ENCODE peak calls at places on chromosomes 3 and 15, in ten cellular contexts. E is heart left ventricle; P is ascending aorta; G is tibial nerve; I is colonic mucosa; K is Peyer's patch; O is CD4-positive, CD25-positive, alpha-beta regulatory T cell; B is transverse colon; Y is coronary artery; J is dorsolateral prefrontal cortex. U is an unnamed sample.

GRCh38 chr15:40343512-40343911 is 2.8 kb upstream of the CCDC9B start:
- DNase-seq in J (no peak), P (peak; percentile 89), I (no peak), O (no peak), Y (no peak), G (no peak), K (no peak), B (no peak), E (peak; percentile 69), U (no peak)

GRCh38 chr15:64070965-64071851 is 22.4 kb downstream of the CIAO2A start:
- DNase-seq in I (peak; percentile 64), G (peak; percentile 33), B (peak; percentile 47), Y (peak; percentile 78), J (no peak), O (no peak), K (peak; percentile 60), P (peak; percentile 78), E (peak; percentile 38), U (no peak)

GRCh38 chr3:13932578-13933295 is 52.9 kb upstream of the WNT7A start:
- DNase-seq in J (no peak), E (no peak), P (no peak), Y (peak; percentile 58), B (no peak), I (no peak), G (no peak), O (no peak), K (no peak), U (no peak)

GRCh38 chr3:47475029-47475569 is 642 bp downstream of the SCAP start:
- DNase-seq in E (no peak), J (peak; percentile 18), Y (peak; percentile 75), K (no peak), G (no peak), P (no peak), I (peak; percentile 42), B (peak; percentile 14), O (no peak), U (no peak)

GRCh38 chr3:61847784-61848462 is 286.6 kb downstream of the PTPRG start:
- DNase-seq in B (peak; percentile 71), K (peak; percentile 79), Y (peak; percentile 84), E (peak; percentile 74), I (peak; percentile 66), J (no peak), G (peak; percentile 31), P (peak; percentile 83), O (no peak), U (no peak)

GRCh38 chr15:62739507-62739906 is 303.0 kb upstream of the TPM1 start:
- DNase-seq in I (no peak), P (no peak), B (no peak), Y (no peak), G (no peak), J (no peak), E (no peak), K (no peak), O (no peak), U (no peak)

GRCh38 chr15:25803036-25803435 is 60.1 kb downstream of the ATP10A start:
- DNase-seq in P (no peak), I (no peak), O (no peak), Y (no peak), K (no peak), J (no peak), E (no peak), G (no peak), B (no peak), U (no peak)

GRCh38 chr15:59160880-59161593 is 45.6 kb upstream of the LDHAL6B start:
- DNase-seq in I (no peak), O (no peak), P (no peak), B (no peak), E (no peak), G (no peak), J (peak; percentile 12), K (no peak), Y (no peak), U (peak; percentile 5)

GRCh38 chr3:50156991-50157493 is 1.9 kb downstream of the SEMA3F start:
- DNase-seq in K (peak; percentile 65), G (no peak), E (no peak), I (peak; percentile 85), Y (no peak), B (peak; percentile 48), O (no peak), J (no peak), P (no peak), U (no peak)

GRCh38 chr3:112109313-112109712 is 23.1 kb downstream of the C3orf52 start:
- DNase-seq in J (no peak), E (no peak), P (no peak), O (no peak), Y (no peak), K (no peak), G (no peak), B (no peak), I (no peak), U (no peak)

GRCh38 chr15:52760562-52760961 is 29.6 kb downstream of the ONECUT1 start:
- DNase-seq in J (no peak), I (no peak), E (no peak), O (no peak), G (no peak), P (no peak), Y (no peak), B (no peak), K (no peak), U (no peak)
- H3K27ac ChIP-seq in J (no peak overlapping the region), I (no peak overlapping the region), E (no peak overlapping the region), O (no peak overlapping the region), G (no peak overlapping the region), P (no peak overlapping the region), Y (no peak overlapping the region), B (no peak overlapping the region), K (no peak overlapping the region), U (no peak overlapping the region)

GRCh38 chr3:178076718-178077117 is 459.5 kb upstream of the KCNMB2 start:
- DNase-seq in J (no peak), G (no peak), Y (no peak), E (no peak), P (no peak), K (no peak), B (no peak), O (no peak), I (no peak), U (no peak)
- H3K27ac ChIP-seq in J (no peak overlapping the region), G (no peak overlapping the region), Y (peak overlapping the region; percentile 54), E (no peak overlapping the region), P (no peak overlapping the region), K (no peak overlapping the region), B (no peak overlapping the region), O (no peak overlapping the region), I (no peak overlapping the region), U (no peak overlapping the region)

GRCh38 chr3:139532996-139533395 is 6.5 kb downstream of the RBP1 start:
- DNase-seq in J (no peak), I (no peak), B (no peak), G (no peak), P (peak; percentile 57), K (no peak), O (no peak), Y (no peak), E (no peak), U (peak; percentile 67)
- H3K27ac ChIP-seq in J (peak overlapping the region; percentile 84), I (no peak overlapping the region), B (peak overlapping the region; percentile 48), G (peak overlapping the region; percentile 60), P (peak overlapping the region; percentile 87), K (peak overlapping the region; percentile 66), O (no peak overlapping the region), Y (no peak overlapping the region), E (peak overlapping the region; percentile 71), U (peak overlapping the region; percentile 88)

GRCh38 chr3:177427096-177427495 is 229.8 kb upstream of the TBL1XR1 start:
- DNase-seq in I (no peak), P (no peak), J (no peak), K (no peak), G (no peak), Y (no peak), B (no peak), E (no peak), O (peak; percentile 14), U (no peak)
- H3K27ac ChIP-seq in I (no peak overlapping the region), P (no peak overlapping the region), J (no peak overlapping the region), K (peak overlapping the region; percentile 28), G (no peak overlapping the region), Y (no peak overlapping the region), B (peak overlapping the region; percentile 28), E (no peak overlapping the region), O (peak overlapping the region; percentile 77), U (no peak overlapping the region)

GRCh38 chr3:127030328-127031045 is 47.6 kb downstream of the PLXNA1 start:
- DNase-seq in O (no peak), G (no peak), E (no peak), J (no peak), I (no peak), Y (no peak), B (no peak), K (no peak), P (no peak), U (no peak)
- H3K27ac ChIP-seq in O (no peak overlapping the region), G (no peak overlapping the region), E (no peak overlapping the region), J (no peak overlapping the region), I (no peak overlapping the region), Y (no peak overlapping the region), B (no peak overlapping the region), K (no peak overlapping the region), P (no peak overlapping the region), U (no peak overlapping the region)

GRCh38 chr3:172326993-172327392 is 121.3 kb downstream of the GHSR start:
- DNase-seq in Y (no peak), J (no peak), G (no peak), O (no peak), P (no peak), B (no peak), I (no peak), E (no peak), K (no peak), U (no peak)

GRCh38 chr3:172320468-172320867 is 127.8 kb downstream of the GHSR start:
- DNase-seq in K (no peak), B (no peak), E (no peak), O (no peak), P (peak; percentile 60), Y (no peak), G (no peak), I (no peak), J (no peak), U (no peak)

GRCh38 chr3:172324591-172325203 is 123.6 kb downstream of the GHSR start:
- DNase-seq in Y (no peak), J (no peak), O (no peak), E (peak; percentile 65), P (peak; percentile 61), B (no peak), G (no peak), K (no peak), I (no peak), U (no peak)

GRCh38 chr3:172321035-172321434 is 127.2 kb downstream of the GHSR start:
- DNase-seq in E (no peak), K (no peak), I (no peak), P (no peak), Y (no peak), B (no peak), O (no peak), J (no peak), G (no peak), U (no peak)

DNA sequence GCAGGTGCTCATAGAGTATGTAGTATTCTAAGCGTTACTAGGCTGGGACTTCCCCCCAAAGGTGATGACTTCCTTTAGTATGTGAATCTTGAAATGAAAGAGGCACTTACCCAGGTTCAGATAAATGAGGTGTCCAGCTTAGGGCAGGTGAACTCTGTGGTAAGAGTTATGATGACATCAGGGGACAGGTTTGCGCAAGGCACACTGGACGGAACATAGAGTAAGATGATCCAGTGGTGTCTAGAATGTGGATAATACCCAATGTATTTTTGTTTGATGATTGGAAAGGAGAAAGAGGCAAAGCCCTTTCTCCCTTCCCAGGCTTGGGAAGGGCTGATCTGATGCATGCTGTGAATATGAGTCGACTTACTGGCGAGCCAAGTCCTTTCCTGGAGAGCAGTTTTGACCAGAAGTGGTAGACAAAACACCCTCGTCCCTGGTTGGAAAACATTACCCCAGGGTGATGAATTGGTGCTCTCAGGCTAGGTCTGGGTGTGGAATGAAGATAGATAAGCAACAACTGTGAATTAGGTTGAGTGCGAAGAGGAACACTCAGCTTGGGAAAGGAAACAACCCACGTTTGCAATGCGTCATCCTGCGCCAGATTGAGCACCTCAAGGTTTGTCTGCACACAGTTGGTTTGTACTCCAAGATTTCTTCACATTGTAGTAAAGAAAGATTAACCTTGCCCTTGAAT is 124.2 kb downstream of the GHSR start:
- DNase-seq in E (peak; percentile 64), P (peak; percentile 75), B (no peak), J (no peak), O (no peak), K (no peak), I (no peak), Y (no peak), G (no peak), U (no peak)
- H3K27ac ChIP-seq in E (peak overlapping the region; percentile 65), P (peak overlapping the region; percentile 84), B (peak overlapping the region; percentile 18), J (no peak overlapping the region), O (no peak overlapping the region), K (peak overlapping the region; percentile 10), I (no peak overlapping the region), Y (peak overlapping the region; percentile 37), G (no peak overlapping the region), U (no peak overlapping the region)

U was measured in substantia nigra.